ENCODE peak calls at places on chromosomes 6 and 20, in seven cellular contexts. One of them, this sample, is unnamed.

GRCh38 chr6:4359108-4359710 is 223.8 kb upstream of the ECI2 start:
- DNase-seq in endothelial cell of umbilical vein: no peak
- DNase-seq in CD4-positive, alpha-beta T cell: no peak
- DNase-seq in A549: no peak
- DNase-seq in stomach: peak; percentile 21
- DNase-seq in bronchial epithelial cell: no peak
- DNase-seq in GM12865: no peak
- DNase-seq in this sample: no peak

GRCh38 chr6:166543603-166544293 is 42.7 kb downstream of the RAMACL start:
- DNase-seq in stomach: no peak
- DNase-seq in bronchial epithelial cell: no peak
- DNase-seq in A549: no peak
- DNase-seq in endothelial cell of umbilical vein: no peak
- DNase-seq in GM12865: no peak
- DNase-seq in CD4-positive, alpha-beta T cell: no peak
- DNase-seq in this sample: no peak

GRCh38 chr20:9119776-9120175 is 50.9 kb downstream of the PLCB4 start:
- DNase-seq in bronchial epithelial cell: peak; percentile 76
- DNase-seq in stomach: peak; percentile 41
- DNase-seq in A549: no peak
- DNase-seq in endothelial cell of umbilical vein: no peak
- DNase-seq in CD4-positive, alpha-beta T cell: no peak
- DNase-seq in GM12865: no peak
- DNase-seq in this sample: no peak

GRCh38 chr20:58622671-58623578 is 28.2 kb upstream of the STX16 start:
- DNase-seq in GM12865: no peak
- DNase-seq in CD4-positive, alpha-beta T cell: no peak
- DNase-seq in endothelial cell of umbilical vein: no peak
- DNase-seq in A549: no peak
- DNase-seq in stomach: no peak
- DNase-seq in bronchial epithelial cell: no peak
- DNase-seq in this sample: no peak

GRCh38 chr6:43713611-43714310 is 26.2 kb upstream of the MRPS18A start:
- DNase-seq in GM12865: peak; percentile 52
- DNase-seq in bronchial epithelial cell: no peak
- DNase-seq in stomach: no peak
- DNase-seq in CD4-positive, alpha-beta T cell: no peak
- DNase-seq in A549: no peak
- DNase-seq in endothelial cell of umbilical vein: no peak
- DNase-seq in this sample: no peak

GRCh38 chr20:18679020-18679419 is 91.2 kb downstream of the DTD1 start:
- DNase-seq in CD4-positive, alpha-beta T cell: no peak
- DNase-seq in bronchial epithelial cell: no peak
- DNase-seq in GM12865: peak; percentile 56
- DNase-seq in A549: no peak
- DNase-seq in stomach: peak; percentile 43
- DNase-seq in endothelial cell of umbilical vein: no peak
- DNase-seq in this sample: no peak

GRCh38 chr20:44495257-44495656 is 19.6 kb downstream of the TTPAL start:
- DNase-seq in CD4-positive, alpha-beta T cell: no peak
- DNase-seq in endothelial cell of umbilical vein: no peak
- DNase-seq in stomach: no peak
- DNase-seq in A549: no peak
- DNase-seq in bronchial epithelial cell: peak; percentile 94
- DNase-seq in GM12865: no peak
- DNase-seq in this sample: no peak

GRCh38 chr6:24908555-24908954 is 27.2 kb downstream of the RIPOR2 start:
- DNase-seq in bronchial epithelial cell: no peak
- DNase-seq in CD4-positive, alpha-beta T cell: no peak
- DNase-seq in A549: no peak
- DNase-seq in endothelial cell of umbilical vein: no peak
- DNase-seq in stomach: no peak
- DNase-seq in GM12865: no peak
- DNase-seq in this sample: no peak

GRCh38 chr6:19587238-19587942 is 249.8 kb upstream of the ID4 start:
- DNase-seq in endothelial cell of umbilical vein: no peak
- DNase-seq in CD4-positive, alpha-beta T cell: no peak
- DNase-seq in bronchial epithelial cell: no peak
- DNase-seq in A549: no peak
- DNase-seq in stomach: no peak
- DNase-seq in GM12865: no peak
- DNase-seq in this sample: no peak

GRCh38 chr6:138227316-138227781 is 9.1 kb upstream of the PBOV1 start:
- DNase-seq in CD4-positive, alpha-beta T cell: no peak
- DNase-seq in bronchial epithelial cell: no peak
- DNase-seq in stomach: peak; percentile 68
- DNase-seq in GM12865: no peak
- DNase-seq in A549: no peak
- DNase-seq in endothelial cell of umbilical vein: no peak
- DNase-seq in this sample: no peak

GRCh38 chr6:117078624-117079023 is 186.7 kb upstream of the VGLL2 start:
- DNase-seq in bronchial epithelial cell: no peak
- DNase-seq in GM12865: no peak
- DNase-seq in stomach: no peak
- DNase-seq in A549: no peak
- DNase-seq in endothelial cell of umbilical vein: no peak
- DNase-seq in CD4-positive, alpha-beta T cell: no peak
- DNase-seq in this sample: no peak

GRCh38 chr6:40701352-40702007 is 114.3 kb upstream of the LRFN2 start:
- DNase-seq in endothelial cell of umbilical vein: no peak
- DNase-seq in bronchial epithelial cell: no peak
- DNase-seq in A549: no peak
- DNase-seq in GM12865: no peak
- DNase-seq in stomach: no peak
- DNase-seq in CD4-positive, alpha-beta T cell: no peak
- DNase-seq in this sample: no peak

GRCh38 chr6:153367006-153367405 is 235.9 kb upstream of the RGS17 start:
- DNase-seq in CD4-positive, alpha-beta T cell: no peak
- DNase-seq in GM12865: no peak
- DNase-seq in bronchial epithelial cell: no peak
- DNase-seq in endothelial cell of umbilical vein: no peak
- DNase-seq in stomach: no peak
- DNase-seq in A549: no peak
- DNase-seq in this sample: no peak

GRCh38 chr20:63083831-63084562 is 77.2 kb upstream of the BHLHE23 start:
- DNase-seq in stomach: no peak
- DNase-seq in CD4-positive, alpha-beta T cell: no peak
- DNase-seq in GM12865: no peak
- DNase-seq in bronchial epithelial cell: no peak
- DNase-seq in A549: no peak
- DNase-seq in endothelial cell of umbilical vein: no peak
- DNase-seq in this sample: no peak

GRCh38 chr6:63899550-63899949 is 263.9 kb downstream of the PHF3 start:
- DNase-seq in CD4-positive, alpha-beta T cell: no peak
- DNase-seq in stomach: no peak
- DNase-seq in endothelial cell of umbilical vein: no peak
- DNase-seq in bronchial epithelial cell: peak; percentile 89
- DNase-seq in GM12865: no peak
- DNase-seq in A549: no peak
- DNase-seq in this sample: no peak

GRCh38 chr6:108337721-108338120 is 42.9 kb downstream of the AFG1L start:
- DNase-seq in stomach: no peak
- DNase-seq in CD4-positive, alpha-beta T cell: no peak
- DNase-seq in GM12865: no peak
- DNase-seq in endothelial cell of umbilical vein: no peak
- DNase-seq in bronchial epithelial cell: no peak
- DNase-seq in A549: no peak
- DNase-seq in this sample: no peak

GRCh38 chr6:81792826-81793225 is 40.3 kb upstream of the TENT5A start:
- DNase-seq in bronchial epithelial cell: no peak
- DNase-seq in GM12865: no peak
- DNase-seq in endothelial cell of umbilical vein: no peak
- DNase-seq in stomach: no peak
- DNase-seq in A549: no peak
- DNase-seq in CD4-positive, alpha-beta T cell: no peak
- DNase-seq in this sample: no peak

GRCh38 chr6:145148392-145149175 is 586.7 kb downstream of the EPM2A start:
- DNase-seq in CD4-positive, alpha-beta T cell: no peak
- DNase-seq in A549: peak; percentile 2
- DNase-seq in stomach: peak; percentile 29
- DNase-seq in endothelial cell of umbilical vein: no peak
- DNase-seq in bronchial epithelial cell: peak; percentile 92
- DNase-seq in GM12865: peak; percentile 60
- DNase-seq in this sample: no peak

GRCh38 chr20:4638826-4639225 is 82.9 kb upstream of the PRND start:
- DNase-seq in GM12865: no peak
- DNase-seq in bronchial epithelial cell: peak; percentile 58
- DNase-seq in CD4-positive, alpha-beta T cell: no peak
- DNase-seq in stomach: no peak
- DNase-seq in endothelial cell of umbilical vein: no peak
- DNase-seq in A549: no peak
- DNase-seq in this sample: no peak

GRCh38 chr6:133610271-133610840 is 278.6 kb upstream of the TCF21 start:
- DNase-seq in bronchial epithelial cell: peak; percentile 55
- DNase-seq in GM12865: no peak
- DNase-seq in CD4-positive, alpha-beta T cell: no peak
- DNase-seq in stomach: no peak
- DNase-seq in A549: peak; percentile 37
- DNase-seq in endothelial cell of umbilical vein: no peak
- DNase-seq in this sample: no peak

GRCh38 chr6:135605278-135605790 is 107.8 kb upstream of the AHI1 start:
- DNase-seq in bronchial epithelial cell: no peak
- DNase-seq in GM12865: no peak
- DNase-seq in CD4-positive, alpha-beta T cell: no peak
- DNase-seq in endothelial cell of umbilical vein: no peak
- DNase-seq in stomach: no peak
- DNase-seq in A549: no peak
- DNase-seq in this sample: no peak

DNA sequence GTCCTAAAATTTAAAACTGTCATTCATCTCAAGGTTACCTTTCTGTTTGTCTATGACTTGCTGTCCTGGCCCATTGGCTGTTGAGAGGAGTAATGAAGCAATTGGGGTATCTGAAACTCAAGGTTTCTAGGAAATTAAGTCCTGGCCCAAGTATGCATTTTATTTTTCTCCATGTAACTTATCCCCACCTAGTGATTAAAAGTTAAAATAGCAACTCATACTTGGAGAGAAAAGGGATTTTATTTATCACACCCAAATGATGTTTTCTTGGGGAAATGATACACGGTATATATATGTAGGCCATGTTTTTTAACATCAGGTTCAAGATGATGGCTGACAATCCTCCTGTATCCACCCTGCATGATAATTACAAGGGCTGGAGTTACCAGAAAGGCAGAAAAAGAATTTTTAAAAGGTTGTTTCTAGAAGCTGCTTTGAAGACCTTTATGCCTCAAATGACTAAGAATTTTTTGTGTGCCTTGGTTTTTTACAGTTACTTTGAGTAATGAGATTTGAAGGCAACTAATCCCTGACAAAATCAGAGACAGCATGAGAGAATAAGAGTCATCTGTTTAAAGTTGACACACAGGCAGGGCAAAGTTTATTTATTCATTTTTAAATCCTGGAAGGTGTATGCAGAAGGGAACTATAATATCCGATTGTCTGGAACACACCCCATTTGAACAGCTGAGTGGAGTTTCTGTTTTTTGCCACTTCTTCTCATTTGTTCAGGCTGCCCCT is 28.9 kb upstream of the C6orf58 start:
- DNase-seq in CD4-positive, alpha-beta T cell: no peak
- DNase-seq in bronchial epithelial cell: peak; percentile 28
- DNase-seq in A549: no peak
- DNase-seq in stomach: no peak
- DNase-seq in GM12865: no peak
- DNase-seq in endothelial cell of umbilical vein: no peak
- DNase-seq in this sample: no peak
- TF ChIP-seq CTCF in CD4-positive, alpha-beta T cell: no peak
- TF ChIP-seq CTCF in bronchial epithelial cell: no peak
- TF ChIP-seq CTCF in A549: peak; percentile 35
- TF ChIP-seq CTCF in stomach: no peak
- TF ChIP-seq CTCF in GM12865: no peak
- TF ChIP-seq CTCF in endothelial cell of umbilical vein: no peak
- TF ChIP-seq CTCF in this sample: peak; percentile 42

GRCh38 chr20:24138126-24138857 is 149.7 kb upstream of the GGTLC1 start:
- DNase-seq in A549: no peak
- DNase-seq in stomach: no peak
- DNase-seq in GM12865: no peak
- DNase-seq in endothelial cell of umbilical vein: no peak
- DNase-seq in bronchial epithelial cell: no peak
- DNase-seq in CD4-positive, alpha-beta T cell: no peak
- DNase-seq in this sample: no peak

GRCh38 chr20:24134930-24135329 is 146.4 kb upstream of the GGTLC1 start:
- DNase-seq in CD4-positive, alpha-beta T cell: no peak
- DNase-seq in A549: no peak
- DNase-seq in stomach: no peak
- DNase-seq in bronchial epithelial cell: no peak
- DNase-seq in endothelial cell of umbilical vein: no peak
- DNase-seq in GM12865: no peak
- DNase-seq in this sample: no peak

GRCh38 chr20:24134284-24134683 is 145.7 kb upstream of the GGTLC1 start:
- DNase-seq in GM12865: no peak
- DNase-seq in stomach: no peak
- DNase-seq in A549: no peak
- DNase-seq in bronchial epithelial cell: peak; percentile 73
- DNase-seq in endothelial cell of umbilical vein: no peak
- DNase-seq in CD4-positive, alpha-beta T cell: no peak
- DNase-seq in this sample: no peak

GRCh38 chr20:24136659-24137246 is 148.2 kb upstream of the GGTLC1 start:
- DNase-seq in stomach: no peak
- DNase-seq in GM12865: no peak
- DNase-seq in bronchial epithelial cell: peak; percentile 76
- DNase-seq in A549: no peak
- DNase-seq in endothelial cell of umbilical vein: no peak
- DNase-seq in CD4-positive, alpha-beta T cell: no peak
- DNase-seq in this sample: no peak

GRCh38 chr20:24135786-24136185 is 147.2 kb upstream of the GGTLC1 start:
- DNase-seq in GM12865: no peak
- DNase-seq in endothelial cell of umbilical vein: no peak
- DNase-seq in stomach: no peak
- DNase-seq in bronchial epithelial cell: no peak
- DNase-seq in A549: no peak
- DNase-seq in CD4-positive, alpha-beta T cell: no peak
- DNase-seq in this sample: no peak
- TF ChIP-seq CTCF in GM12865: no peak
- TF ChIP-seq CTCF in endothelial cell of umbilical vein: no peak
- TF ChIP-seq CTCF in stomach: no peak
- TF ChIP-seq CTCF in bronchial epithelial cell: no peak
- TF ChIP-seq CTCF in A549: no peak
- TF ChIP-seq CTCF in CD4-positive, alpha-beta T cell: no peak
- TF ChIP-seq CTCF in this sample: no peak

GRCh38 chr6:89467437-89467836 is 34.5 kb downstream of the ANKRD6 start:
- DNase-seq in stomach: no peak
- DNase-seq in bronchial epithelial cell: no peak
- DNase-seq in CD4-positive, alpha-beta T cell: no peak
- DNase-seq in endothelial cell of umbilical vein: no peak
- DNase-seq in A549: no peak
- DNase-seq in GM12865: no peak
- DNase-seq in this sample: no peak
- TF ChIP-seq CTCF in stomach: no peak
- TF ChIP-seq CTCF in bronchial epithelial cell: no peak
- TF ChIP-seq CTCF in CD4-positive, alpha-beta T cell: no peak
- TF ChIP-seq CTCF in endothelial cell of umbilical vein: no peak
- TF ChIP-seq CTCF in A549: no peak
- TF ChIP-seq CTCF in GM12865: no peak
- TF ChIP-seq CTCF in this sample: no peak

DNA sequence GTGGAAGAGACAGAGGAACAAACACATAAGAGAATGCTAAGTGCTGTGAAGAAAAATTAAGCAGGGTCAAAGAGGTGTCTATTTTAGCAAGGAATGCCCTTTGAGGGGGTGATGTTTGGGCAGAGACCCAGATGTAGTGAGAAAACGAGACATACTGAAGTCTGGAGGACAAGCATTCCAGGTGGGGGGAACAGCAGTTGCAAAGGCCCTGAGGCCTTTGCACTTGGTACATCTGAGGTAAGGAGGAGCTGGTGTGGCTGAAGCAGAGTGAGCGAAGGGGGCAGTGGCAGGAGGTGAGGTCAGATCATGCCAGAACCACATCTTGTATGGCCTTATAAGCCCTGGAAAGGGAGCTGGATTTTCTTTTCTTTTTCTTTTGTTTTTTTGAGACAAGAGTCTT is 6.2 kb upstream of the GDF5 start:
- DNase-seq in endothelial cell of umbilical vein: no peak
- DNase-seq in GM12865: no peak
- DNase-seq in bronchial epithelial cell: no peak
- DNase-seq in stomach: no peak
- DNase-seq in CD4-positive, alpha-beta T cell: no peak
- DNase-seq in A549: no peak
- DNase-seq in this sample: no peak
- TF ChIP-seq CTCF in endothelial cell of umbilical vein: no peak
- TF ChIP-seq CTCF in GM12865: no peak
- TF ChIP-seq CTCF in bronchial epithelial cell: no peak
- TF ChIP-seq CTCF in stomach: no peak
- TF ChIP-seq CTCF in CD4-positive, alpha-beta T cell: no peak
- TF ChIP-seq CTCF in A549: no peak
- TF ChIP-seq CTCF in this sample: no peak